ENCODE peak calls at places on chromosomes 12 and 14, in four cellular contexts. Y, H, S and M are unnamed samples.
A peak's percentile ranks its signal among the peaks of the same experiment; 100 is the strongest.

GRCh38 chr14:74299061-74299545 is 3.6 kb downstream of the ABCD4 start:
- DNase-seq in Y (no peak), H (no peak), S (no peak), M (no peak)

GRCh38 chr12:19654630-19655384 is 215.5 kb downstream of the AEBP2 start:
- DNase-seq in Y (no peak), H (no peak), S (no peak), M (no peak)

GRCh38 chr14:68507544-68508081 is 285.3 kb downstream of the ZFP36L1 start:
- DNase-seq in Y (no peak), H (no peak), S (no peak), M (no peak)

GRCh38 chr14:26872510-26872909 is 274.7 kb upstream of the NOVA1 start:
- DNase-seq in Y (no peak), H (no peak), S (no peak), M (no peak)

GRCh38 chr14:102610968-102611811 is 18.7 kb downstream of the RCOR1 start:
- DNase-seq in Y (no peak), H (no peak), S (no peak), M (no peak)

GRCh38 chr14:21526672-21527319 is 650 bp upstream of the SALL2 start:
- DNase-seq in Y (no peak), H (no peak), S (no peak), M (no peak)

GRCh38 chr12:67276469-67276868 is 7.3 kb downstream of the CAND1 start:
- DNase-seq in Y (no peak), H (no peak), S (no peak), M (no peak)

GRCh38 chr12:2233034-2233433 is 180.2 kb downstream of the CACNA1C start:
- DNase-seq in Y (no peak), H (no peak), S (no peak), M (no peak)

GRCh38 chr12:8996682-8997405 is 7.5 kb downstream of the KLRG1 start:
- DNase-seq in Y (no peak), H (no peak), S (no peak), M (no peak)

GRCh38 chr14:31388687-31389413 is 31.5 kb downstream of the HEATR5A start:
- DNase-seq in Y (no peak), H (no peak), S (no peak), M (no peak)

GRCh38 chr14:59274991-59275391 is 86.5 kb downstream of the DAAM1 start:
- DNase-seq in Y (no peak), H (no peak), S (no peak), M (no peak)

GRCh38 chr14:21087294-21088091 is 11.0 kb downstream of the ZNF219 start:
- DNase-seq in Y (peak; percentile 67), H (peak; percentile 68), S (peak; percentile 66), M (no peak)

GRCh38 chr12:132600048-132601032 is 10.0 kb downstream of the LRCOL1 start:
- DNase-seq in Y (no peak), H (peak; percentile 30), S (peak; percentile 78), M (no peak)

GRCh38 chr12:121476477-121476876 is 76.6 kb downstream of the RNF34 start:
- DNase-seq in Y (no peak), H (no peak), S (no peak), M (no peak)

GRCh38 chr12:70049596-70050360 is 193.5 kb upstream of the CNOT2 start:
- DNase-seq in Y (peak; percentile 13), H (no peak), S (no peak), M (no peak)

GRCh38 chr12:13980548-13981295 is 680 bp downstream of the GRIN2B start:
- DNase-seq in Y (no peak), H (no peak), S (no peak), M (no peak)